ENCODE peak calls at places on chromosomes 12 and 14, in ten cellular contexts. O, S, N, M, V, T, I, L, J and K are unnamed samples.

GRCh38 chr12:89067436-89067835 is 284.9 kb downstream of the DUSP6 start:
- DNase-seq in O (peak; percentile 15), S (peak; percentile 91), N (no peak), M (peak; percentile 42), V (no peak), T (no peak), I (peak; percentile 55), L (no peak), J (no peak), K (peak; percentile 85)

GRCh38 chr14:86777950-86778602 is 1214.9 kb downstream of the GALC start:
- DNase-seq in O (no peak), S (peak; percentile 71), N (no peak), M (no peak), V (no peak), T (no peak), I (peak; percentile 37), L (no peak), J (no peak), K (peak; percentile 68)

GRCh38 chr12:2341051-2341751 is 288.4 kb downstream of the CACNA1C start:
- DNase-seq in O (no peak), S (no peak), N (no peak), M (no peak), V (no peak), T (no peak), I (no peak), L (no peak), J (no peak), K (no peak)

GRCh38 chr12:130916251-130916911 is 37.3 kb upstream of the ADGRD1 start:
- DNase-seq in O (peak; percentile 38), S (no peak), N (no peak), M (no peak), V (peak; percentile 37), T (peak; percentile 41), I (no peak), L (peak; percentile 85), J (peak; percentile 70), K (no peak)

GRCh38 chr14:100601064-100601463 is 13.8 kb upstream of the BEGAIN start:
- DNase-seq in O (no peak), S (no peak), N (no peak), M (no peak), V (no peak), T (no peak), I (no peak), L (no peak), J (no peak), K (no peak)

GRCh38 chr12:88141425-88141773 is 489 bp downstream of the CEP290 start:
- DNase-seq in O (no peak), S (no peak), N (no peak), M (no peak), V (no peak), T (no peak), I (no peak), L (no peak), J (no peak), K (no peak)

GRCh38 chr12:63916561-63917476 is 72.3 kb downstream of the SRGAP1 start:
- DNase-seq in O (no peak), S (peak; percentile 52), N (no peak), M (no peak), V (no peak), T (no peak), I (no peak), L (no peak), J (no peak), K (no peak)

GRCh38 chr12:4849024-4849594 is 60.6 kb upstream of the KCNA1 start:
- DNase-seq in O (no peak), S (peak; percentile 11), N (no peak), M (no peak), V (no peak), T (no peak), I (no peak), L (peak; percentile 35), J (peak; percentile 20), K (no peak)

GRCh38 chr12:62232143-62232729 is 28.0 kb upstream of the USP15 start:
- DNase-seq in O (no peak), S (no peak), N (no peak), M (no peak), V (no peak), T (no peak), I (no peak), L (no peak), J (no peak), K (no peak)

GRCh38 chr12:90084018-90084417 is 375.4 kb upstream of the ATP2B1 start:
- DNase-seq in O (no peak), S (no peak), N (no peak), M (no peak), V (no peak), T (no peak), I (no peak), L (no peak), J (no peak), K (no peak)

GRCh38 chr12:116736962-116737773 is 701 bp downstream of the SPRING1 start:
- DNase-seq in O (no peak), S (no peak), N (no peak), M (no peak), V (peak; percentile 49), T (peak; percentile 38), I (no peak), L (peak; percentile 49), J (no peak), K (no peak)

GRCh38 chr14:81390706-81391105 is 9.4 kb downstream of the STON2 start:
- DNase-seq in O (no peak), S (no peak), N (no peak), M (no peak), V (no peak), T (no peak), I (no peak), L (no peak), J (no peak), K (no peak)

GRCh38 chr12:96061323-96061722 is 25.9 kb upstream of the LTA4H start:
- DNase-seq in O (no peak), S (no peak), N (no peak), M (no peak), V (no peak), T (no peak), I (no peak), L (no peak), J (no peak), K (no peak)

GRCh38 chr12:57370696-57371095 is 60.1 kb downstream of the R3HDM2 start:
- DNase-seq in O (no peak), S (no peak), N (no peak), M (no peak), V (no peak), T (no peak), I (no peak), L (no peak), J (no peak), K (no peak)

GRCh38 chr14:95488376-95489162 is 27.9 kb downstream of the SYNE3 start:
- DNase-seq in O (no peak), S (no peak), N (no peak), M (no peak), V (no peak), T (no peak), I (no peak), L (no peak), J (no peak), K (no peak)

GRCh38 chr12:57063991-57064725 is 14.2 kb upstream of the MYO1A start:
- DNase-seq in O (no peak), S (no peak), N (no peak), M (no peak), V (no peak), T (no peak), I (no peak), L (no peak), J (no peak), K (no peak)

GRCh38 chr12:10901427-10901826 is 7.9 kb downstream of the TAS2R13 start:
- DNase-seq in O (no peak), S (no peak), N (no peak), M (no peak), V (no peak), T (no peak), I (no peak), L (no peak), J (no peak), K (no peak)
- TF ChIP-seq CTCF in O (peak; percentile 21), S (no peak), N (no peak), M (no peak), V (no peak), T (no peak), I (no peak), L (peak; percentile 25), J (no peak), K (no peak)

GRCh38 chr12:123573870-123574269 is 10.5 kb upstream of the TMED2 start:
- DNase-seq in O (no peak), S (no peak), N (no peak), M (no peak), V (no peak), T (no peak), I (no peak), L (no peak), J (no peak), K (no peak)

GRCh38 chr12:123576611-123577010 is 7.7 kb upstream of the TMED2 start:
- DNase-seq in O (no peak), S (peak; percentile 19), N (no peak), M (no peak), V (no peak), T (no peak), I (no peak), L (no peak), J (no peak), K (no peak)

GRCh38 chr12:123572391-123572790 is 12.0 kb upstream of the TMED2 start:
- DNase-seq in O (no peak), S (no peak), N (no peak), M (no peak), V (no peak), T (no peak), I (no peak), L (no peak), J (no peak), K (no peak)

GRCh38 chr12:123571343-123571813 is 13.0 kb upstream of the TMED2 start:
- DNase-seq in O (peak; percentile 33), S (peak; percentile 59), N (no peak), M (no peak), V (no peak), T (no peak), I (peak; percentile 41), L (peak; percentile 77), J (peak; percentile 32), K (peak; percentile 28)
- H3K27me3 ChIP-seq in O (no peaks in the 10 kb centered on the region), S (no peaks in the 10 kb centered on the region), N (no peaks in the 10 kb centered on the region), M (peaks cover 3% of the 10 kb centered on the region), V (no peaks in the 10 kb centered on the region), T (no peaks in the 10 kb centered on the region), I (no peaks in the 10 kb centered on the region), L (no peaks in the 10 kb centered on the region), J (no peaks in the 10 kb centered on the region), K (no peaks in the 10 kb centered on the region)

DNA sequence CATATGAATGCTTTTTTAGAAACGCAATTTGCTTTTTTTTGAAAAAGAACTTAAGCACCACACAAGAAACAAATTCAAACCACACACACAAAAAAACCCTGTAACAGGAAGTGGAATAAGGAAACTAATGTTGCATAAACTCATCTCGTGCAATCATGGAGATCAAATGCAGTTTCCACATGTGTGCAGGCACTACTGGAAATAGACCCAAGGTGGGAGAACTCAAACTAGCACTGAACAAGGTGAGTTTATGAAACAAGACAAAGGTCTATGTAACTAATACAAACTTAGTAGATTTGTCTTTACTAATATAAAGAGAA is 17.5 kb downstream of the NIN start:
- DNase-seq in O (no peak), S (no peak), N (no peak), M (no peak), V (peak; percentile 69), T (no peak), I (no peak), L (no peak), J (no peak), K (no peak)
- H3K4me3 ChIP-seq in O (no peak overlapping the region), S (no peak overlapping the region), N (no peak overlapping the region), M (no peak overlapping the region), V (no peak overlapping the region), T (no peak overlapping the region), I (no peak overlapping the region), L (no peak overlapping the region), J (no peak overlapping the region), K (no peak overlapping the region)

GRCh38 chr12:47801170-47801903 is 18.4 kb downstream of the HDAC7 start:
- DNase-seq in O (no peak), S (no peak), N (no peak), M (no peak), V (no peak), T (no peak), I (no peak), L (no peak), J (no peak), K (no peak)
- TF ChIP-seq CTCF in O (no peak), S (no peak), N (no peak), M (no peak), V (no peak), T (no peak), I (peak; percentile 27), L (no peak), J (no peak), K (peak; percentile 41)